ENCODE peak calls at places on chromosomes 16 and 17, in seven cellular contexts. H, Y, R, P, M, J and O are unnamed samples.

GRCh38 chr16:82038941-82039340 is 3.9 kb downstream of the HSD17B2 start:
- DNase-seq in J (no peak), Y (no peak), P (no peak), M (no peak), R (no peak), H (no peak), O (no peak)

GRCh38 chr17:62140836-62141235 is 75.8 kb upstream of the MED13 start:
- DNase-seq in R (no peak), H (peak), Y (no peak), J (no peak), P (no peak), M (no peak), O (no peak)

GRCh38 chr17:29073520-29073919 is 30.6 kb downstream of the PIPOX start:
- DNase-seq in R (no peak), M (no peak), J (no peak), Y (no peak), P (no peak), H (no peak), O (no peak)

GRCh38 chr16:1775006-1775845 is 2.3 kb upstream of the MRPS34 start:
- DNase-seq in J (no peak), Y (no peak), R (no peak), M (no peak), H (no peak), P (no peak), O (no peak)

GRCh38 chr16:75263291-75263962 is 12.0 kb upstream of the BCAR1 start:
- DNase-seq in R (no peak), M (no peak), H (no peak), J (no peak), P (no peak), Y (peak), O (no peak)

GRCh38 chr17:50604470-50604869 is 30.2 kb upstream of the ABCC3 start:
- DNase-seq in R (no peak), J (peak), M (peak), Y (peak), P (no peak), H (peak), O (no peak)

GRCh38 chr16:23072769-23073549 is 76.3 kb downstream of the USP31 start:
- DNase-seq in P (no peak), M (no peak), H (no peak), Y (no peak), R (no peak), J (no peak), O (no peak)

GRCh38 chr16:10895053-10895946 is 18.3 kb downstream of the CIITA start:
- DNase-seq in M (peak), R (no peak), Y (peak), J (peak), P (no peak), H (peak), O (peak)

GRCh38 chr16:30609002-30609927 is 924 bp downstream of the ZNF689 start:
- DNase-seq in J (peak), M (no peak), Y (peak), H (peak), P (peak), R (no peak), O (peak)

GRCh38 chr17:13598353-13599167 is 3.2 kb downstream of the HS3ST3A1 start:
- DNase-seq in R (no peak), M (no peak), J (no peak), Y (no peak), P (no peak), H (no peak), O (no peak)

GRCh38 chr17:1227917-1228751 is 42.1 kb upstream of the BHLHA9 start:
- DNase-seq in R (no peak), Y (peak), M (no peak), J (peak), H (no peak), P (no peak), O (no peak)

GRCh38 chr17:2683912-2684311 is 27.7 kb downstream of the CLUH start:
- DNase-seq in H (no peak), Y (no peak), P (no peak), M (no peak), J (no peak), R (no peak), O (no peak)

GRCh38 chr17:56786989-56787482 is 46.7 kb downstream of the C17orf67 start:
- DNase-seq in R (no peak), M (no peak), H (no peak), Y (no peak), P (no peak), J (no peak), O (no peak)

GRCh38 chr17:14552311-14552710 is 251.4 kb downstream of the HS3ST3B1 start:
- DNase-seq in Y (no peak), R (no peak), H (no peak), J (no peak), M (no peak), P (no peak), O (no peak)

GRCh38 chr17:57296231-57296630 is 39.9 kb downstream of the MSI2 start:
- DNase-seq in J (no peak), M (no peak), P (no peak), H (no peak), R (no peak), Y (no peak), O (no peak)

GRCh38 chr16:75385507-75386152 is 47.7 kb downstream of the CFDP1 start:
- DNase-seq in M (no peak), J (no peak), Y (no peak), H (no peak), R (no peak), P (no peak), O (no peak)

GRCh38 chr16:52825882-52826281 is 226.8 kb downstream of the CHD9NB start:
- DNase-seq in M (no peak), P (no peak), H (no peak), R (no peak), Y (no peak), J (no peak), O (no peak)

GRCh38 chr17:6507535-6507934 is 48.8 kb downstream of the PITPNM3 start:
- DNase-seq in J (no peak), R (no peak), P (no peak), Y (no peak), M (no peak), H (no peak), O (no peak)

GRCh38 chr16:50102046-50102756 is 36.4 kb downstream of the HEATR3 start:
- DNase-seq in R (no peak), J (no peak), P (no peak), M (no peak), Y (no peak), H (no peak), O (no peak)

GRCh38 chr17:78495634-78496033 is 81.6 kb downstream of the DNAH17 start:
- DNase-seq in R (no peak), J (no peak), Y (no peak), P (no peak), M (no peak), H (no peak), O (no peak)

GRCh38 chr16:83954577-83955016 is 1.6 kb downstream of the OSGIN1 start:
- DNase-seq in J (no peak), H (peak), R (no peak), M (no peak), Y (peak), P (peak), O (no peak)
- TF ChIP-seq CTCF in J (no peak), H (no peak), R (no peak), M (peak), Y (no peak), P (no peak), O (no peak)

GRCh38 chr16:86252596-86252995 is 257.7 kb upstream of the FOXF1 start:
- DNase-seq in H (no peak), M (peak), R (no peak), Y (peak), J (peak), P (no peak), O (peak)
- TF ChIP-seq CTCF in H (peak), M (peak), R (peak), Y (peak), J (peak), P (no peak), O (peak)

GRCh38 chr17:43832168-43832975 is 574 bp downstream of the MPP3 start:
- DNase-seq in R (no peak), Y (no peak), M (peak), P (peak), H (peak), J (peak), O (peak)
- TF ChIP-seq CTCF in R (no peak), Y (no peak), M (no peak), P (no peak), H (no peak), J (no peak), O (no peak)

GRCh38 chr16:62190426-62190825 is 154.2 kb upstream of the CDH8 start:
- DNase-seq in H (no peak), M (no peak), R (no peak), P (no peak), Y (no peak), J (no peak), O (no peak)
- TF ChIP-seq CTCF in H (peak), M (peak), R (peak), P (no peak), Y (peak), J (peak), O (peak)

GRCh38 chr17:9054146-9054545 is 32.8 kb downstream of the NTN1 start:
- DNase-seq in Y (peak), M (no peak), R (no peak), J (peak), H (no peak), P (no peak), O (no peak)
- TF ChIP-seq CTCF in Y (no peak), M (no peak), R (no peak), J (no peak), H (no peak), P (no peak), O (no peak)

DNA sequence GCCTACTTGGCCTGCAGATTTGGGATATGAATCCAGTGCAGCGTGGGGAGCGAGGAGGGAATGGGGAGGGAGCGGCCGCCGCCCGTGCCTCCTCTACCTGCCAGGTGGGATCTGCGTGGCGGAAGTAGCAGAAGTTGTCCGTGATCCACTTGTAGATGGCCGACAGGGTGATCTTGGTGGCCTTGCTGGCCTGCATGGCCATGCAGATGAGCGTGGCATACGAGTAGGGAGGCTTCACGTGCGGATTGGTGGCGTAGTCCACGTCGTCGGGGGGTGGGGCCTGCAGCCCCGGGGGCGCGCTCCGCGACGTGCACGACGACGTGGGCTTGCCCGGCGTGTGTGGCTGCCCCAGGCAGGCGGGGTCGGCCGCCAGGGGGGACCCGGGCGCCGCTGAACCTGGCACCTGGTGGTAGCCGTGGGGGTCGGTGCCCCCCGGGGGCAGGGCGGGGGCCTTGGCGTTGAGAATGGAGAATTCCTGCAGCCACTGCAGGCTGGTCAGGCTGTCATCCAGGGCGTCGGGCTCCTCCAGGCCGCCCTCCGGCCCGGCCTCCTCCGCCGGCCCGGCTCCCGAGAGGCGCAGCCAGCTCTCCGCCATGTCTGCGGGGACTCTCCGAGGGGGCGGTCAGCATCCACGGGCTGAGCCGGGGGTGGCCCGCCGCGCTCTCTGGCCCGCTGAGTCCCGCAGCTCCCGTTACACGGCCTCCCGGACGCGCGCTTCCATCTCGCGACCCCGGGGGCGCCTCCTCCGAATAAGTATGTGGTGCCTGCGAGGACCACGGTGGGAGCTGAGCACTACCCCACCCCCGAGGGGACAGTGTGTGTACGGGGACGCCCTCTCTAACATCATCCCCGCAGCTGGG is 1.0 kb downstream of the FOXJ1 start:
- DNase-seq in H (peak), P (peak), Y (peak), J (peak), M (peak), R (no peak), O (no peak)
- TF ChIP-seq CTCF in H (peak), P (no peak), Y (peak), J (no peak), M (no peak), R (peak), O (no peak)

DNA sequence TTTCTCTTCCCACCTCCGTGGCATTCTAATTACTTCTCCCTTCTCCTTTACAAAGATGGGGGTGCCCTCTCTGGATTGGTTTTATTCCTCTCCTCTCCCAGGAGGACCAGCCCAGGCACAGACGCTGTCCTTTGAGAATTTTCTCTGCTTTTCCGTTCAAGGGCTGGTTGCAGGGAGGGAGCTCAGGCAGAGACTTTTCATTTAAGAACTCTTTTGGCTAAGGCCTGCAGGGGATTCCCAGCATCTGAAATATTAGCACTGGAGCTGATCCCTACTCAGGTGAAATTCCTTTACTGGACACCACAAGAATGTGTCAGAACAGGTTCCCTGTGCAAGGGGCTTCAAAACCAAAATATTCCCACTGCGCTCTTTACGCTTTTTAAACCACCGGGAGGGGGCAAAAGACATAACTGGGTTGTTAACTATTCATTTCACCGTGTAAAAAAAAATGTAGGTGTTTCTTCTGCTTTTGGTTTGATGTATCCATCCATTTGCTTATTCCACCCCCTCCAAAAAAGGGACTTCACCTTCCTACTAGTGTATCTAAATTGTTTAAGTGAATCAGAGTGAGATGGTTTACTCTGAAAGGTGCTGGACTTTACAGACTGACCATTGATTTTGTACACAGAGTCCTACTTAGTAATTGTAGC is 1.4 kb downstream of the NFAT5 start:
- DNase-seq in R (no peak), Y (peak), J (no peak), P (no peak), H (peak), M (peak), O (no peak)
- TF ChIP-seq CTCF in R (peak), Y (peak), J (no peak), P (no peak), H (no peak), M (no peak), O (peak)

GRCh38 chr17:31908386-31908785 is 6.9 kb upstream of the UTP6 start:
- DNase-seq in R (no peak), H (no peak), M (no peak), Y (no peak), P (no peak), J (no peak), O (no peak)

GRCh38 chr17:31903401-31903800 is 1.9 kb upstream of the UTP6 start:
- DNase-seq in H (no peak), J (no peak), Y (no peak), P (no peak), R (no peak), M (no peak), O (no peak)

GRCh38 chr17:31907342-31907975 is 6.0 kb upstream of the UTP6 start:
- DNase-seq in H (peak), M (no peak), P (no peak), Y (no peak), J (no peak), R (no peak), O (no peak)

GRCh38 chr17:31900877-31901276 is 631 bp downstream of the UTP6 start:
- DNase-seq in P (no peak), J (no peak), R (no peak), M (no peak), Y (no peak), H (no peak), O (no peak)

GRCh38 chr17:31902693-31903092 is 1.2 kb upstream of the UTP6 start:
- DNase-seq in H (no peak), J (no peak), R (no peak), M (no peak), Y (no peak), P (no peak), O (no peak)
- TF ChIP-seq CTCF in H (no peak), J (no peak), R (no peak), M (no peak), Y (no peak), P (no peak), O (no peak)

DNA sequence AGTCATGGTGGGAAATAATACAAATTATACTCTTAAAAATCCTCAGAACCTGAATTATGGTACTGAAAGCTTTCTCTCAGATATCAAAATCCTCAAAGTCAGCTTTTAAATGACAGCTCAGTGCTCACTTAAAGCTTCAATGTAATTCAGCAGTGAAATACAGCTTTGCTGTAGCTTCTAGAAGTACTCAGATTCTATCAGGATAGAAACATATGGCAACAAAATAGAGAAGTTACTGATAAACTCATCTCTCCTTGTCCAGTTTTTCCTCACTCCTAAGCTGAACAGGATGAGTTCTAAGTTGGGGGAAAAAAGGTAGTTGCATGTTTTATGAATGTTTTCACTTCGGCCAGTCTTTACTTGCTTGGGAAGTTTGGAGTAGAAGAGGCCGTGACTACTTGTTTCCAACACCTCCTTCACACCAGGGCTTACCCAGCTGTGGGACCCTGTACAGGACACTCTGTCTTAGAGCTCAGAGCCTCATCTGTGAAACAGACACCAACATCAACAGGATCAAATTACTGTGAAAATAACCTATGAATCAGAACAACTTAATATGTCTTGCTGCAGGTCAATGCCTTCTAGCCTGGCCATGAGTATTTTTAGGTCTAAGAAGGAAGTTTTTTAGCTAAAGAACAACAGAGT is 30.2 kb downstream of the OGFOD1 start:
- DNase-seq in H (no peak), Y (no peak), P (no peak), J (no peak), R (no peak), M (no peak), O (no peak)
- TF ChIP-seq CTCF in H (no peak), Y (no peak), P (no peak), J (no peak), R (no peak), M (no peak), O (no peak)

GRCh38 chr16:69496376-69496775 is 69.4 kb upstream of the NFAT5 start:
- DNase-seq in P (no peak), J (no peak), R (no peak), M (no peak), H (no peak), Y (no peak), O (no peak)
- TF ChIP-seq CTCF in P (no peak), J (no peak), R (no peak), M (no peak), H (no peak), Y (no peak), O (no peak)